ENCODE peak calls at places on chromosomes 3 and 15, in six cellular contexts. W, C, T, H, R and O are unnamed samples.

GRCh38 chr15:71125831-71126453 is 10.7 kb downstream of the THSD4 start:
- DNase-seq in W (no peak), C (no peak), T (peak), H (no peak), R (no peak), O (no peak)

GRCh38 chr3:14253983-14254382 is 75.4 kb downstream of the LSM3 start:
- DNase-seq in W (no peak), C (no peak), T (no peak), H (no peak), R (no peak), O (no peak)

GRCh38 chr15:61169904-61170695 is 59.0 kb downstream of the RORA start:
- DNase-seq in W (no peak), C (no peak), T (no peak), H (no peak), R (no peak), O (no peak)

GRCh38 chr3:74328505-74328904 is 286.0 kb downstream of the CNTN3 start:
- DNase-seq in W (no peak), C (no peak), T (no peak), H (no peak), R (no peak), O (no peak)

GRCh38 chr15:33852094-33852493 is 116.2 kb upstream of the CHRM5 start:
- DNase-seq in W (no peak), C (no peak), T (no peak), H (no peak), R (no peak), O (no peak)

GRCh38 chr3:78604328-78604727 is 1163.5 kb downstream of the ROBO1 start:
- DNase-seq in W (no peak), C (no peak), T (no peak), H (no peak), R (no peak), O (no peak)

GRCh38 chr15:32763295-32763694 is 45.5 kb downstream of the GREM1 start:
- DNase-seq in W (no peak), C (no peak), T (no peak), H (no peak), R (no peak), O (no peak)

GRCh38 chr3:130761730-130762311 is 15.2 kb upstream of the PIK3R4 start:
- DNase-seq in W (no peak), C (peak), T (no peak), H (no peak), R (no peak), O (no peak)

GRCh38 chr3:173708191-173708590 is 310.6 kb downstream of the NLGN1 start:
- DNase-seq in W (no peak), C (no peak), T (no peak), H (no peak), R (no peak), O (no peak)

GRCh38 chr3:39166134-39166710 is 12.8 kb upstream of the CSRNP1 start:
- DNase-seq in W (no peak), C (no peak), T (no peak), H (no peak), R (no peak), O (no peak)

GRCh38 chr3:12916159-12916558 is 74.8 kb upstream of the RPL32 start:
- DNase-seq in W (no peak), C (peak), T (no peak), H (no peak), R (no peak), O (peak)

GRCh38 chr15:31344824-31345605 is 18.4 kb downstream of the KLF13 start:
- DNase-seq in W (no peak), C (no peak), T (no peak), H (no peak), R (no peak), O (peak)
- TF ChIP-seq POLR2A in W (no peak), C (no peak), T (no peak), H (no peak), R (no peak), O (no peak)

GRCh38 chr15:92623435-92623834 is 32.1 kb downstream of the FAM174B start:
- DNase-seq in W (no peak), C (no peak), T (no peak), H (no peak), R (peak), O (peak)

GRCh38 chr15:92627014-92627413 is 28.6 kb downstream of the FAM174B start:
- DNase-seq in W (peak), C (no peak), T (no peak), H (no peak), R (no peak), O (peak)

GRCh38 chr15:92621972-92622533 is 33.5 kb downstream of the FAM174B start:
- DNase-seq in W (no peak), C (no peak), T (no peak), H (no peak), R (peak), O (no peak)

GRCh38 chr15:92624401-92624991 is 31.1 kb downstream of the FAM174B start:
- DNase-seq in W (peak), C (no peak), T (no peak), H (peak), R (peak), O (peak)

DNA sequence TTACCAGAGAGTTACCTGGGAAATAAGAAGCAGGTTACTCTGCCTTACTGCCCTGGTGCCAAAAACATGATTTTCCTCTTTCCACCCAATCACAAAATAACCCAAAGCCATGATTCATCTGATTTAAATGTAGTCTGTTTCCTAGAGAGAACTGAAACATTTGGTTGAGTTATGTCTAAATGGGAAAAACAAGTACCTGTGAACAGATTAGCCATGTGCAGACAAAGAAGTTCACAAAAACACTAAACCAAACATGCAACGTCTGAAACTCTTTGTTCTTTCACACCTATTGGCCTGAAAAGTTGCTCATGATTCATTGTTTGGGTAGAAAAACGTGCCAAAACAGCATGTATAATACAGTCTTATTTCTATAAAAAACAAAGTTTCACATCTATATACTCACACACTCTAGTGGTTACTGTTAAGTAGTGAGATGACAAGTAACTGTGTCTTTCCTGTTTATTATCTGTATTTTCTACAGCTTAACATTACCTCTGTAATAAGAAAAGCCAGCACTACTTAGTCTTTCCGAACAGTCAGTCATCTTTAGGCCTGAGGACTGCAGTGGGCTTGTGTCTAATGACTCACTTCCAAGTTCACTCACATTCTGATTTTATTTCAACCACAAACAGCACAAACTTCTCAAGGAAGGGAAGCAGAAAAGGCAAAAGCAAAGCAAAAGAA is 30.1 kb downstream of the FAM174B start:
- DNase-seq in W (no peak), C (no peak), T (no peak), H (no peak), R (no peak), O (no peak)
- TF ChIP-seq POLR2AphosphoS5 in W (no peak), C (no peak), T (no peak), H (no peak), R (no peak), O (no peak)

GRCh38 chr3:5317572-5317971 is 130.1 kb downstream of the EDEM1 start:
- DNase-seq in W (no peak), C (no peak), T (peak), H (no peak), R (no peak), O (no peak)
- TF ChIP-seq POLR2A in W (no peak), C (no peak), T (no peak), H (no peak), R (no peak), O (no peak)

GRCh38 chr15:89504166-89504565 is 7.8 kb upstream of the RHCG start:
- DNase-seq in W (no peak), C (no peak), T (no peak), H (no peak), R (no peak), O (no peak)

GRCh38 chr15:89501646-89502045 is 5.3 kb upstream of the RHCG start:
- DNase-seq in W (no peak), C (no peak), T (no peak), H (no peak), R (no peak), O (no peak)

GRCh38 chr15:89506026-89506686 is 9.8 kb upstream of the RHCG start:
- DNase-seq in W (no peak), C (no peak), T (no peak), H (no peak), R (no peak), O (no peak)

GRCh38 chr15:89500397-89501270 is 4.3 kb upstream of the RHCG start:
- DNase-seq in W (no peak), C (no peak), T (no peak), H (no peak), R (no peak), O (no peak)

GRCh38 chr15:89502867-89503595 is 6.6 kb upstream of the RHCG start:
- DNase-seq in W (no peak), C (no peak), T (no peak), H (no peak), R (no peak), O (no peak)
- TF ChIP-seq POLR2AphosphoS5 in W (no peak), C (no peak), T (no peak), H (no peak), R (no peak), O (no peak)

GRCh38 chr15:48811325-48811938 is 563 bp upstream of the CEP152 start:
- DNase-seq in W (no peak), C (no peak), T (peak), H (no peak), R (no peak), O (no peak)

GRCh38 chr15:48806151-48806550 is 4.7 kb downstream of the CEP152 start:
- DNase-seq in W (no peak), C (no peak), T (no peak), H (no peak), R (no peak), O (no peak)

DNA sequence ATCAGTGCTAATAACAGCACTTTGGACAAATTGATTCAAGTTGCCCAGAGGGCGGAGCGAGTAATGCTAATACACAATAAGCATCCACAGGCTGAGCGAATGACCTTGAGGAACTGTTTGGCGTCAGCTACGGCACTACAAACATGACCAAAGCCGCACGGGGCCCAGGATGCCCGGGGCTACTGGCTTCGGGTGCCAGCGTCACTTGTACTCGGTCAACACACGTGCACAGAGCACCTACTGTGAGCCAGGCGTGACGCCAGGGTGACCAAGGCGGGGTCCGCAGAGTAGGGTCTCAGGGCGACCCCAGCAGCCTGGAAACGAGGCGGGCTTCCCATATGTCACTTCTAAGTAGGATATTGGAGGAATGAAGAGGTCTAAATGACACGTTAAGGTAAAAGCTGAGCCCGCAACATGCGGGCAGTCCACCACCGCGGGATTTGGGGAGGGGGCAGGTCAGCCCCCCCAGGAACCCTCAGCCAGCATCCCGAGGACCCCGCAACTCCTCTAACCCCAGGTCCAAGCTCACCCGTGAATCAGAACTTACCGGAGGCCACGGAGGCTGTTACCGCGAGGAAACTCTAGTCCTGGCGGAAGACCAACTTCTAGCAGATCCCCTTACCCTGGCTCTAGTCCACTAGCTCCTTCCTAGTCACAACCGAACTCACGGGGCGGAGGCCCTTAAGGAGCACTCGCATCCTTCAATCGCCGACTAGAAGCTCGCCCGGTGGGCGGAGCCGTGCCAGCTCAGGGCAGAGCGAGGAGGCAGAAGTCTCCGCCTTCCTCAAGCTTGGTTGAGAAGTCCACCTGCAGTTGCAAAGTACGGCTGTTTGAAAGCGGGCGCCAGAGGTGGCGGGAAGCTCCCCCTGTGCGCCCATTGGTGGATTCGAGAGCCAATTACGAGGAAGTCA is at the start of gene CEP152:
- DNase-seq in W (peak), C (peak), T (peak), H (peak), R (peak), O (peak)
- TF ChIP-seq POLR2A in W (no peak), C (no peak), T (peak), H (no peak), R (no peak), O (no peak)

DNA sequence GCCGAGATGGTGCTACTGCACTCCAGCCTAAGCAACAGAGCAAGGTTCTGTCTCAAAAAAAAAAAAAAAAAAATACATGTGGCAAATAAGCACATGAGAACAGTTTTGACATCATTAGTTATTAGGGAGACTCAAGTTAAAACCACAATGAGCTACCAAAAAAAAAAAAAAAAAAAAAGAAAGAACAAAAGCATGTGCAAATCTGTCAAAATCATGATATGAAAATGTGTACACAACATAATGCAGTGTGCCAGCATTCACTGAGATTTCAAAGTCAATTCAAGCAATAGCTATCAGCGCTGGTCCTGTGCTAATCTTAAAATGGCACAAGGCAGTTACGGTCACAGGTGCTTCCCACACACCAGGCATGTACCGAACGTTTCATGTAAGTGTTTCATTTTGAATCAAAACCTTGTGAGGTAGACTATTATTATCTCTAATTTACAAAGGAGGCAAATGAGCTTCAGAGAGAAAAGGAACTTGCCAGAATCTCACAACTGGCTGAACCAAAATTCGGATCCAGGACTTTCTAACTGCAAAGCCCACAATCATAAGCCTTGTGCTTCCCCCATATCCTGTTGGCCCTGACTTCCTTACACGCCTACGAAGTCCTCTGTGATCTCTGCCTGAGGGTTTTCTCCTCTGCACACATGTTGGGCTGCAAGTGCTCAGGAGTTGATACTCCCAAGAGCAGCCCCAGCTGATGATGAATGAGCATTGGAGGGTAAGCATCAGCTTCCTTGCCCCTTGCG is 200.1 kb upstream of the PROK2 start:
- DNase-seq in W (peak), C (no peak), T (no peak), H (no peak), R (no peak), O (no peak)
- TF ChIP-seq POLR2AphosphoS5 in W (no peak), C (no peak), T (no peak), H (no peak), R (no peak), O (no peak)

GRCh38 chr3:17192995-17193394 is 308.2 kb downstream of the PLCL2 start:
- DNase-seq in W (no peak), C (no peak), T (no peak), H (no peak), R (no peak), O (no peak)

GRCh38 chr3:17190353-17191078 is 305.8 kb downstream of the PLCL2 start:
- DNase-seq in W (no peak), C (no peak), T (no peak), H (no peak), R (no peak), O (no peak)

GRCh38 chr3:17195856-17196604 is 311.3 kb downstream of the PLCL2 start:
- DNase-seq in W (no peak), C (no peak), T (no peak), H (no peak), R (no peak), O (no peak)

GRCh38 chr3:17194116-17194515 is 309.4 kb downstream of the PLCL2 start:
- DNase-seq in W (no peak), C (no peak), T (no peak), H (no peak), R (no peak), O (no peak)

DNA sequence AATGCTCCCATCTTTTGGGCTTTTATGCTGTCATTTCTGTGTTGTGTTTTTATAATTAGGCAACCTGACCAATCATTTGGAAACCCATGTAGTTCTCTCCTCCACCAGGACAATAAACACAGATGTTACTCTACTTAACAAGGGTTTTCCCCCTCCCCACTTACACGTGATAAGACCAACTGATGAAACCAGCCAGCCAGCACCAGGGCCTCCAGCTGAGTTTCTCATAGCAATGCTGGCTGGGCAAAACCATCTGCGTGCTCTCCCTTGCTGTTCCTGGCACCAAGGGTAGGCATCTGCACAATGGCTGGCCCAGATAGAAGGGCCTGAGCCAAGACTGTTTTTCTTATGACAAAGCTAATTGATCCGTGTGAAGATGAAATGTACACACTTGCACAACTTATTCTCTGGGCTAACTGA is 310.4 kb downstream of the PLCL2 start:
- DNase-seq in W (no peak), C (no peak), T (no peak), H (no peak), R (no peak), O (peak)
- TF ChIP-seq POLR2A in W (no peak), C (no peak), T (no peak), H (no peak), R (no peak), O (no peak)

GRCh38 chr3:101384426-101384825 is 64.1 kb upstream of the IMPG2 start:
- DNase-seq in W (no peak), C (no peak), T (no peak), H (no peak), R (no peak), O (no peak)

GRCh38 chr3:101383656-101384055 is 63.3 kb upstream of the IMPG2 start:
- DNase-seq in W (no peak), C (no peak), T (no peak), H (no peak), R (no peak), O (no peak)

GRCh38 chr3:101387351-101387750 is 67.0 kb upstream of the IMPG2 start:
- DNase-seq in W (no peak), C (no peak), T (no peak), H (no peak), R (no peak), O (peak)

GRCh38 chr3:101391413-101391812 is 71.0 kb upstream of the IMPG2 start:
- DNase-seq in W (no peak), C (no peak), T (no peak), H (no peak), R (no peak), O (no peak)

GRCh38 chr3:101388706-101389105 is 68.3 kb upstream of the IMPG2 start:
- DNase-seq in W (no peak), C (no peak), T (no peak), H (no peak), R (no peak), O (no peak)
- TF ChIP-seq POLR2AphosphoS5 in W (no peak), C (no peak), T (no peak), H (no peak), R (no peak), O (no peak)

GRCh38 chr3:124837730-124838186 is 49.4 kb downstream of the ITGB5 start:
- DNase-seq in W (peak), C (peak), T (peak), H (no peak), R (peak), O (peak)
- TF ChIP-seq POLR2A in W (no peak), C (no peak), T (no peak), H (no peak), R (no peak), O (no peak)